ENCODE peak calls at places on chromosomes 4 and X, in nine cellular contexts. M, N, U, S, D, C, L, R and O are unnamed samples.

GRCh38 chr4:20248155-20248558 is 3.5 kb upstream of the SLIT2 start:
- DNase-seq in M (no peak), N (no peak), C (no peak), R (peak), D (no peak), S (peak), L (no peak), U (no peak), O (no peak)

GRCh38 chr4:158523990-158524545 is 2.4 kb downstream of the RXFP1 start:
- DNase-seq in U (no peak), D (no peak), N (no peak), C (no peak), L (peak), R (no peak), S (no peak), M (no peak), O (peak)

GRCh38 chr4:175034007-175034406 is 115.8 kb downstream of the ADAM29 start:
- DNase-seq in N (no peak), U (no peak), C (no peak), S (no peak), M (no peak), L (no peak), D (no peak), R (no peak), O (no peak)

GRCh38 chr4:20196476-20196875 is 55.2 kb upstream of the SLIT2 start:
- DNase-seq in M (no peak), S (no peak), N (no peak), L (no peak), R (no peak), C (no peak), U (no peak), D (no peak), O (no peak)

GRCh38 chrX:46582325-46582724 is 8.8 kb downstream of the CHST7 start:
- DNase-seq in D (no peak), R (peak), C (no peak), M (no peak), U (no peak), S (peak), L (peak), N (no peak), O (no peak)

GRCh38 chrX:132858018-132858417 is 100.4 kb downstream of the HS6ST2 start:
- DNase-seq in L (no peak), C (no peak), N (no peak), S (no peak), D (no peak), M (no peak), R (no peak), U (no peak), O (no peak)

GRCh38 chr4:52638717-52639116 is 20.4 kb downstream of the USP46 start:
- DNase-seq in C (no peak), N (no peak), M (no peak), R (no peak), S (no peak), U (no peak), L (no peak), D (no peak), O (no peak)

GRCh38 chr4:69984030-69984443 is 11.7 kb upstream of the STATH start:
- DNase-seq in R (no peak), L (peak), S (no peak), C (no peak), M (no peak), N (no peak), U (no peak), D (no peak), O (peak)

GRCh38 chr4:80085081-80085480 is 12.1 kb upstream of the ANTXR2 start:
- DNase-seq in S (no peak), M (no peak), D (no peak), U (no peak), R (no peak), N (no peak), C (no peak), L (no peak), O (no peak)

GRCh38 chrX:101550825-101551767 is 749 bp downstream of the ARMCX1 start:
- DNase-seq in U (no peak), L (peak), M (peak), R (peak), S (peak), C (peak), D (no peak), N (no peak), O (no peak)

GRCh38 chr4:16794816-16795445 is 103.5 kb downstream of the LDB2 start:
- DNase-seq in L (no peak), M (peak), S (peak), R (peak), N (peak), C (peak), U (no peak), D (peak), O (no peak)

GRCh38 chr4:164442167-164442566 is 311.8 kb upstream of the SMIM31 start:
- DNase-seq in L (peak), U (no peak), N (no peak), S (no peak), D (no peak), M (no peak), C (no peak), R (no peak), O (peak)

GRCh38 chr4:89439533-89439932 is 131.9 kb upstream of the GPRIN3 start:
- DNase-seq in U (no peak), C (no peak), M (no peak), S (no peak), R (no peak), N (no peak), L (no peak), D (no peak), O (no peak)

GRCh38 chr4:83679692-83680091 is 143.8 kb downstream of the GPAT3 start:
- DNase-seq in S (no peak), U (no peak), C (no peak), N (no peak), M (no peak), D (no peak), R (no peak), L (no peak), O (no peak)

GRCh38 chr4:145044341-145044740 is 53.7 kb downstream of the ANAPC10 start:
- DNase-seq in D (no peak), R (peak), S (no peak), L (no peak), M (no peak), U (no peak), C (no peak), N (no peak), O (no peak)